ENCODE peak calls at places on chromosomes 13 and 19, in five cellular contexts. G is NT2/D1, J is IMR-90, S is K562, H is mammary epithelial cell. I is an unnamed sample. For H3K27me3, the result is how much of the 10 kb centered on the place peaks cover.

GRCh38 chr13:109751477-109751876 is 34.9 kb downstream of the IRS2 start:
- DNase-seq in G (no peak), J (no peak), S (peak), H (no peak), I (no peak)

GRCh38 chr19:55173717-55174409 is 6.2 kb downstream of the SYT5 start:
- DNase-seq in G (no peak), J (peak), S (peak), H (peak), I (peak)

GRCh38 chr13:98216135-98216565 is 39.1 kb upstream of the RNF113B start:
- DNase-seq in G (no peak), J (peak), S (no peak), H (peak), I (peak)

GRCh38 chr19:3073159-3073563 is 10.9 kb upstream of the TLE5 start:
- DNase-seq in G (no peak), J (peak), S (peak), H (peak), I (peak)

GRCh38 chr13:86446311-86446710 is 647.1 kb upstream of the SLITRK6 start:
- DNase-seq in G (peak), J (peak), S (no peak), H (no peak), I (no peak)

GRCh38 chr19:19540707-19541515 is 2.8 kb downstream of the CILP2 start:
- DNase-seq in G (peak), J (no peak), S (peak), H (peak), I (peak)

GRCh38 chr13:60226507-60226906 is 62.8 kb upstream of the DIAPH3 start:
- DNase-seq in G (no peak), J (peak), S (peak), H (peak), I (peak)

GRCh38 chr19:17406039-17406886 is 833 bp upstream of the BST2 start:
- DNase-seq in G (no peak), J (no peak), S (peak), H (peak), I (no peak)

GRCh38 chr13:37118002-37118401 is 12.5 kb upstream of the CSNK1A1L start:
- DNase-seq in G (no peak), J (no peak), S (no peak), H (no peak), I (no peak)

GRCh38 chr19:16106121-16106520 is 5.6 kb upstream of the RAB8A start:
- DNase-seq in G (no peak), J (peak), S (peak), H (peak), I (peak)

GRCh38 chr19:38850976-38851621 is 1.3 kb upstream of the HNRNPL start:
- DNase-seq in G (no peak), J (no peak), S (peak), H (no peak), I (no peak)

GRCh38 chr19:40601061-40601973 is at the start of gene LTBP4:
- DNase-seq in G (no peak), J (no peak), S (peak), H (no peak), I (peak)

GRCh38 chr13:76164290-76164689 is 528.2 kb downstream of the LMO7 start:
- DNase-seq in G (no peak), J (no peak), S (no peak), H (peak), I (no peak)

GRCh38 chr13:28037399-28037798 is 48.9 kb upstream of the URAD start:
- DNase-seq in G (no peak), J (peak), S (no peak), H (peak), I (no peak)

GRCh38 chr19:7772752-7773291 is 9.8 kb downstream of the CLEC4M start:
- DNase-seq in G (no peak), J (no peak), S (peak), H (peak), I (no peak)

GRCh38 chr19:56314584-56315075 is at the start of gene ZSCAN5A:
- DNase-seq in G (peak), J (peak), S (peak), H (peak), I (peak)

GRCh38 chr13:30381049-30381448 is 41.2 kb upstream of the UBE2L5 start:
- DNase-seq in G (no peak), J (no peak), S (no peak), H (no peak), I (no peak)

GRCh38 chr19:40089462-40089861 is 1.3 kb downstream of the ZNF780A start:
- DNase-seq in G (no peak), J (peak), S (peak), H (peak), I (peak)

GRCh38 chr13:29507356-29507755 is 88.1 kb downstream of the SLC7A1 start:
- DNase-seq in G (no peak), J (no peak), S (no peak), H (no peak), I (no peak)

GRCh38 chr13:39013462-39013861 is 22.8 kb upstream of the STOML3 start:
- DNase-seq in G (no peak), J (no peak), S (no peak), H (no peak), I (no peak)

GRCh38 chr19:46648961-46649960 is 11.7 kb downstream of the DACT3 start:
- DNase-seq in G (no peak), J (no peak), S (no peak), H (no peak), I (no peak)

DNA sequence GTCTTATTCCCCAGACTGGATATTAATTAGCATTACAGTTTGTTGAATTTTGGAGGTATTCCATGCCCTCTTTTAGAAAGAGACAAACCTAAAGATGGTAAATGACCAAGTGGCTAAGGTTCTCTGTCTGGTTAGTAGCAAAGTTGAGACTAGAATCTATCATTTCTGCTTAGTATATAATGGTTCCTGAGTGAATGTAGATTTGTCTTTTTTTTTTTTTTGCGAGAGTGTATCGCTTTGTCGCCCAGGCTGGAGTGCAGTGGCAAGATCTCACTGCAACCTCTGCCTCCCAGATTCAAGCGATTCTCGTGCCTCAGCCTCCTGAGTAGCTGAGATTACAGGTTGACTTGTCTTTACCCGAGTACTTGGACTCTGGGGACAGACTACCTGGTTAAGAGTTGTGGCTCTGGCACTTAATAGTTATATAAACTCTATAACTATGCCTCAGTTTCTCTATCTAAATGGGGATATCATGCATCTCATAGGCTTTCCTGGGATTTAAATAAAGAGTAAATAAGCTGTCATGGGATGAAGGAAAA is 2.7 kb downstream of the NAA16 start:
- DNase-seq in G (no peak), J (no peak), S (peak), H (no peak), I (no peak)
- H3K9ac ChIP-seq in G (no peak), J (peak), S (peak), H (peak), I (peak)

DNA sequence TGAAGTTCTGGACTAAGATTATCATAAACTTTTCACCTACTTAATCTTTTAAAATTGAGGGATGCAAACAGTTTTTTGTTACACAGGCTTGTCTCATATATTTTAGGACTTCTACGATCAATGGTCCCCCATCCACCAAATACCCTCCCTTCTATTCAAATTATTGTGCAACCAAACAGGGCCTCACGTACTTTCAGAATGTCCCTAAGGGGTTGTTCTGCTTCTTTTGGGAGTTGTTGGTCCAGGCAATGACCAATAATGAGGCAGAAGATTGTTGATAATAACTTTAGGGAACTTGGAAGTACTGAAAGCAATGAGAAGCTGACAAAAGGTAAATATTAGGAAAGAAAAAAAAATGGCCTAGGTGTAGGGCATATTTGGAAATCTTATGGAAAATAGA is 2.9 kb downstream of the DNAJC15 start:
- DNase-seq in G (no peak), J (no peak), S (no peak), H (no peak), I (no peak)
- H3K4me3 ChIP-seq in G (no peak), J (no peak), S (no peak), H (no peak), I (no peak)

DNA sequence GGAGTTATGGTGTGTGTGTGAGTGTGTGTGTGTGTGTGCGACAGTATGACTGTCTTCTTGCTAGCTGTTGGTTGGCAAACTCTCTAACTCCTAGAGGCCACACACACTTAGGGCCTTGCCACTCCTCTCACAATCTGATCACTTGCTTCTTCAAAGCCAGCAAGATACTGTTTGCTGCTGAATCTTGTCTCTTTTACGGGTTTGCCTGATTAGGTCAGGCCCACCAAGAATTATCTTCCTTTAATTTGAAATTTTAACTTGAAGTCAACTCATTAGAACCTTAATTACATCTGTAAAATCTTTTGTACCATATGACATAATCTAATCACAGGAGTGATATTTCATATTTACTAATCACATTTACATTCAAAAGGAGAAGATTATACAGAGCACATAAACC is 359.2 kb upstream of the SGCG start:
- DNase-seq in G (no peak), J (no peak), S (no peak), H (no peak), I (no peak)
- H3K27me3 ChIP-seq in G (under half), J (under half), S (under half), H (under half), I (under half)

GRCh38 chr13:113398963-113399754 is 35.2 kb upstream of the GRTP1 start:
- DNase-seq in G (no peak), J (no peak), S (no peak), H (no peak), I (peak)
- H3K9ac ChIP-seq in G (no peak), J (no peak), S (no peak), H (no peak), I (no peak)

GRCh38 chr19:1647664-1648155 is 4.7 kb downstream of the TCF3 start:
- DNase-seq in G (no peak), J (no peak), S (no peak), H (no peak), I (no peak)

GRCh38 chr19:1650627-1651009 is 1.8 kb downstream of the TCF3 start:
- DNase-seq in G (no peak), J (peak), S (no peak), H (no peak), I (peak)

GRCh38 chr19:1648156-1648925 is 4.1 kb downstream of the TCF3 start:
- DNase-seq in G (no peak), J (no peak), S (no peak), H (no peak), I (no peak)

GRCh38 chr19:1649706-1650626 is 2.4 kb downstream of the TCF3 start:
- DNase-seq in G (no peak), J (no peak), S (no peak), H (no peak), I (no peak)

DNA sequence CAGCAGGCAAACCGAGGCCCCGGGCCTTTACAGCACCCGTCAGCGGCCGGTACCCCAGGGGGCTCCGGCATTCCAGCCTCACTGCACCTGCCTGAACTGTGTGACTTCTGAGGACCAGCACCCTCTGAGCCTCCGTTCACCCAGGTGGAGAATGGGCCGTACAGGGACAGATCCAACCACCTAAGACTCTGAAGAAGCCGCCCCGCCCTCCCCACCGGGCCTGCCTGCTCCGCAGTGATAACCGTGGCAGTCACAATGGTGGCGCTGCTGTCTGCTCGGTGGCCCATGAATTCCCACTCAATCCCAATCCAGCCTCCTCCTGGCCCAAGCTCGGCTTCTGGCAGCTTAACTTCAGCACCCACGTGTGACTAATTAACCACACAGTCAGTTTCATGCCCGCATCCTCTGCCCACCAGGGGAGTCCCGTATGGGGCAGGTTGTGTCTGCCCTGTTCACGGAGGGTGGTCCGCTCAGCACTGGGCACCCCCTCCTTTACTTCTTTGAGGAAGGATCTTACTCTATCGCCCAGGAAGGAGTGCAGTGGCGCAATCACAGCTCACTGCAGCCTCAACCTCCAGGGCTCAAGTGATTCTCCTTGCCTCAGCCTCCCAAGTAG is 3.4 kb downstream of the TCF3 start:
- DNase-seq in G (no peak), J (no peak), S (no peak), H (no peak), I (no peak)
- H3K4me3 ChIP-seq in G (no peak), J (no peak), S (no peak), H (no peak), I (no peak)

I was measured in adipocyte.